ENCODE peak calls at places on chromosomes 7 and 10, in five cellular contexts. M, T, P, V and E are unnamed samples.

GRCh38 chr10:122267849-122268737 is 3.0 kb upstream of the BTBD16 start:
- DNase-seq in V (peak; percentile 74), P (peak; percentile 76), T (peak; percentile 41), M (peak; percentile 43), E (peak; percentile 20)

GRCh38 chr10:89173075-89173474 is 34.0 kb downstream of the CH25H start:
- DNase-seq in V (no peak), P (no peak), T (no peak), M (no peak), E (no peak)

GRCh38 chr7:156222611-156223010 is 410.3 kb upstream of the SHH start:
- DNase-seq in T (no peak), M (no peak), P (no peak), V (no peak), E (no peak)

GRCh38 chr10:131556061-131556896 is 244.8 kb upstream of the TCERG1L start:
- DNase-seq in T (no peak), P (no peak), M (no peak), V (no peak), E (no peak)

GRCh38 chr7:125927556-125927955 is 997.9 kb upstream of the POT1 start:
- DNase-seq in P (no peak), V (no peak), T (no peak), M (no peak), E (no peak)

GRCh38 chr10:124943301-124944092 is 1.6 kb downstream of the ZRANB1 start:
- DNase-seq in V (no peak), T (no peak), M (no peak), P (no peak), E (no peak)

GRCh38 chr10:3030765-3031164 is 36.6 kb upstream of the PFKP start:
- DNase-seq in V (no peak), M (no peak), P (no peak), T (no peak), E (no peak)

GRCh38 chr7:106126170-106126938 is 14.2 kb upstream of the SYPL1 start:
- DNase-seq in V (no peak), T (no peak), M (peak; percentile 58), P (no peak), E (no peak)

DNA sequence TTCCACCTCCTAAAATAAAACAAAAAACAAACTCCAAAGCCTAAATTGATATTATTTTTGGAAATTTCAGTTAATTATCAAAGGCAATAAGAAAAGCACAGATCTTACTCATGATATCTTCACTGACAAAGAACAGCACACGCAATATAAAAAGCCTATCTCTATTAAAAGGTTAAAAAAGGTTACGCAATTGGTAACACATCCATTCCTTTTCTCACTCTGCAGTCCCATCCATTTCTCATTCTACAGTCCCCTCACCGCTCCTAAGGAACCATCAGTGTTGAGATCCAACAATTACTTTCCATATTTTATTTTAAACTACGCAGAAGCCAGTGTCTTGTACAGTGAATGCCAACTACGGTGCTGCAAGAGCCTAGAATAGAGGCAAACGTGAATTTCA is 1.3 kb downstream of the SEC61G start:
- DNase-seq in P (no peak), T (no peak), V (no peak), M (no peak), E (no peak)
- TF ChIP-seq POLR2A in P (no peak), T (no peak), V (no peak), M (no peak), E (no peak)

DNA sequence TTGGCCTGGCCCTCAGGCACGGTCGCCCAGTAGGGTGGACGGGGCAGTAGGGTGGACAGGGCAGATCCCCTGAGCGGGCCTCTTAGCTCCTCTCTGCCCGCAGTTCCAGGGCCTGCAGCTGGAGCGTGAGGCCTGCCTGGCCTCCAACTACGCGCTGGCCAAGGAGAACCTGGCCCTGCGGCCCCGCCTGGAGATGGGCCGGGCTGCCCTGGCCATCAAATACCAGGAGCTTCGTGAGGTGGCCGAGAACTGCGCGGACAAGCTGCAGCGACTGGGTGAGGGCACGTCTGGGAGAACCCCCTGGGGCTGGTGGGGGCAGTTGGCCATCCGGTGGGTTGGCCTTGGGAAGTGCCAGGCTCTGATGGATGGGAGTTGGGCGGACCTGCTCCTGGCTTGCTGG is 1.7 kb downstream of the VPS37D start:
- DNase-seq in P (no peak), M (no peak), T (no peak), V (no peak), E (no peak)
- TF ChIP-seq POLR2A in P (no peak), M (no peak), T (no peak), V (no peak), E (no peak)

GRCh38 chr7:114931656-114932011 is 9.7 kb downstream of the MDFIC start:
- DNase-seq in M (no peak), P (no peak), V (no peak), T (no peak), E (no peak)
- TF ChIP-seq POLR2A in M (no peak), P (no peak), V (no peak), T (no peak), E (no peak)

DNA sequence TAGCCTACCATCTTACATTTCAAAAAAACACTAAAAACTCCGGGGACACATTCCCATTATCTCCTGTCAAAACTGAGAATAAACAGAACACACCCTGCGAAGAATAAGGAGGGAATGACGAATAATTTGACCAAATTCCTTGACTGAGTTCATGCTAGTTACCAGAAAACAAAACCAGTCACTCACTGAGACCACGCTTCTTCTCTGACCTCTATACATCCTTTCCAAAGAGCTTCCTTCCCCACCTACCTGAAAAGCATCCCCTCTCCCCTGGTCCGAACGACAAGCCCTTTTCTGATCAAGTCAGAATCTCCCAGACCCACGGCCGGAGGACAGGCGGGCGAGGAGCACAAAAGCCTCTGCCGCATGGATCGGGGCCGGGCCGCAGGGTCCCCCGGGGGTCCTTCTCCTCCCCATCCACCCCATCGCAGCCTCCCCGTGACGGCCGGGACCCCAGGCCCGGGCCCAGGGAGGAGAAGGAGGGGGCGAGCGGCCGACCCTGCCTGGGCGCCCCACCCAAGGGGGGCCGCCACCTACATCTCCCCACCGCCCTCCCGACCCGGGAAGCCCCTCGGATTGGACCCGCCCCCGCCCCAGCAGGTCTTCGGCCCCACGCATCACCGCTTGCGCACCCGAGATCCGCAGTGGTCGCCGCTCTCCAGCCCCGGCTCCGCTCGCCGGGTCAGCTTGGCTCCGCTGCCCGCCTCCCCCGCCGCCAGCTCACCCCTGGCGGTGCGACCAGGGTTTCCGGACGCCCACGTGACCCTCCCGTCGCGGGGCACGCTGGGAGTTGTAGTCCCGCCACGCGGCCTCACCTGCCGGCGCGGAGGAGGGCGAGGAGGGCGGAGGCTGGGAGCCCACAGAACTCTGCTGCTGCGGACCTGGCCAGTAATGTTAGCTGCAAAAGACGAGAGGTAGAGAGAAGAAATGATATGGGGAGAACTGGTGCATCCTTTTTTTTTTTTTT is at the start of gene SLC37A3:
- DNase-seq in T (peak; percentile 88), P (peak; percentile 96), V (peak; percentile 92), M (peak; percentile 81), E (peak; percentile 89)
- TF ChIP-seq POLR2A in T (peak; percentile 91), P (peak; percentile 87), V (peak; percentile 37), M (peak; percentile 23), E (peak; percentile 47)

GRCh38 chr7:95590387-95591248 is 5.7 kb downstream of the PDK4 start:
- DNase-seq in T (no peak), M (no peak), P (no peak), V (no peak), E (no peak)
- TF ChIP-seq POLR2A in T (no peak), M (peak; percentile 24), P (no peak), V (no peak), E (no peak)

GRCh38 chr7:100373261-100373831 is at the start of gene PILRA:
- DNase-seq in M (no peak), P (no peak), V (no peak), T (no peak), E (no peak)

GRCh38 chr7:100372694-100373093 is 593 bp upstream of the PILRA start:
- DNase-seq in M (no peak), T (no peak), P (no peak), V (no peak), E (no peak)

GRCh38 chr7:100370746-100371145 is 2.5 kb upstream of the PILRA start:
- DNase-seq in V (no peak), P (no peak), M (no peak), T (no peak), E (no peak)

GRCh38 chr7:100371561-100372171 is 1.6 kb upstream of the PILRA start:
- DNase-seq in P (no peak), T (no peak), M (no peak), V (no peak), E (no peak)

DNA sequence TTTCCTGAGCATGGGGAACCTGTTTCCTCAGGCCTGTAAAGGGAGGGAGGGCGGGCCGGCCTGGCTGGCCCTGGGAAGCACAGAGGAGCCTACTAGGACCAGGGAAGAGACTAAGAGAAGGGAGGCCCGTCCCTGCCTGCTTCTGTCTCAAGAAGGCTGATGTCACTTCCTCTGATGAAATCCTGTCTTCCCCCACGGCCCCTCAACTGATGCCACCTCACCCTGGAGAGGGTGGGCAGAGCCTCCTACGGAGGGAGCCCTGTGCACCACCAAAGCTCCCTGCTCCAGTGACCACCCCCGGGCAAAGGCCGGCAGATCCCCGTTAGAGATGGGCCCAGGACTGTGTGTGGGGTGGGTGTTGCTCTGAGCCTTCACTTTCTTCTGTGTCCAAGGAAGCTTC is 1.0 kb upstream of the PILRA start:
- DNase-seq in T (no peak), P (no peak), M (no peak), V (no peak), E (no peak)
- TF ChIP-seq POLR2A in T (no peak), P (no peak), M (no peak), V (no peak), E (no peak)

GRCh38 chr10:22252801-22253577 is 35.2 kb upstream of the EBLN1 start:
- DNase-seq in V (peak; percentile 37), P (no peak), M (peak; percentile 35), T (peak; percentile 59), E (peak; percentile 75)

GRCh38 chr10:22252286-22252800 is 34.5 kb upstream of the EBLN1 start:
- DNase-seq in M (peak; percentile 56), V (peak; percentile 81), P (no peak), T (peak; percentile 77), E (peak; percentile 73)

GRCh38 chr10:22253578-22253882 is 35.7 kb upstream of the EBLN1 start:
- DNase-seq in V (peak; percentile 70), P (no peak), M (peak; percentile 47), T (peak; percentile 68), E (peak; percentile 75)

GRCh38 chr10:22250897-22251605 is 33.2 kb upstream of the EBLN1 start:
- DNase-seq in T (no peak), V (no peak), M (no peak), P (no peak), E (peak; percentile 43)

GRCh38 chr10:22251751-22252285 is 34.0 kb upstream of the EBLN1 start:
- DNase-seq in V (peak; percentile 83), M (peak; percentile 46), P (no peak), T (peak; percentile 64), E (peak; percentile 80)
- TF ChIP-seq POLR2A in V (no peak), M (no peak), P (no peak), T (no peak), E (peak; percentile 72)